ENCODE peak calls at places on chromosome 16, in six cellular contexts. One of them, this sample, is unnamed.

GRCh38 chr16:19169081-19169639 is 1.1 kb downstream of the SYT17 start:
- DNase-seq in GM13976: no peak
- DNase-seq in tibial nerve: no peak
- DNase-seq in adrenal gland: no peak
- DNase-seq in astrocyte of the spinal cord: no peak
- DNase-seq in HepG2: no peak
- DNase-seq in this sample: no peak

GRCh38 chr16:23950898-23951297 is 115.1 kb downstream of the PRKCB start:
- DNase-seq in astrocyte of the spinal cord: no peak
- DNase-seq in adrenal gland: no peak
- DNase-seq in HepG2: no peak
- DNase-seq in tibial nerve: peak; percentile 19
- DNase-seq in GM13976: no peak
- DNase-seq in this sample: no peak

GRCh38 chr16:66539628-66540469 is 10.1 kb downstream of the TK2 start:
- DNase-seq in astrocyte of the spinal cord: peak; percentile 61
- DNase-seq in GM13976: peak; percentile 55
- DNase-seq in tibial nerve: no peak
- DNase-seq in adrenal gland: no peak
- DNase-seq in HepG2: no peak
- DNase-seq in this sample: no peak

GRCh38 chr16:3161235-3162018 is 26.6 kb upstream of the OR1F1 start:
- DNase-seq in HepG2: no peak
- DNase-seq in adrenal gland: no peak
- DNase-seq in GM13976: peak; percentile 19
- DNase-seq in tibial nerve: no peak
- DNase-seq in astrocyte of the spinal cord: no peak
- DNase-seq in this sample: no peak

GRCh38 chr16:31077024-31077423 is 2.8 kb downstream of the ZNF646 start:
- DNase-seq in HepG2: no peak
- DNase-seq in tibial nerve: no peak
- DNase-seq in GM13976: no peak
- DNase-seq in astrocyte of the spinal cord: no peak
- DNase-seq in adrenal gland: no peak
- DNase-seq in this sample: no peak

GRCh38 chr16:84916156-84916555 is 95.2 kb downstream of the ZDHHC7 start:
- DNase-seq in HepG2: no peak
- DNase-seq in tibial nerve: no peak
- DNase-seq in adrenal gland: no peak
- DNase-seq in GM13976: no peak
- DNase-seq in astrocyte of the spinal cord: no peak
- DNase-seq in this sample: no peak

GRCh38 chr16:891353-891740 is 79.4 kb downstream of the LMF1 start:
- DNase-seq in astrocyte of the spinal cord: no peak
- DNase-seq in adrenal gland: no peak
- DNase-seq in HepG2: no peak
- DNase-seq in tibial nerve: no peak
- DNase-seq in GM13976: no peak
- DNase-seq in this sample: no peak

GRCh38 chr16:89268987-89269735 is 51.7 kb downstream of the ZNF778 start:
- DNase-seq in HepG2: no peak
- DNase-seq in GM13976: no peak
- DNase-seq in tibial nerve: peak; percentile 65
- DNase-seq in adrenal gland: peak; percentile 88
- DNase-seq in astrocyte of the spinal cord: peak; percentile 31
- DNase-seq in this sample: no peak

GRCh38 chr16:84617068-84617630 is 729 bp downstream of the COTL1 start:
- DNase-seq in adrenal gland: no peak
- DNase-seq in HepG2: no peak
- DNase-seq in tibial nerve: no peak
- DNase-seq in GM13976: peak; percentile 58
- DNase-seq in astrocyte of the spinal cord: peak; percentile 28
- DNase-seq in this sample: no peak

GRCh38 chr16:47388705-47389104 is 72.2 kb downstream of the ITFG1 start:
- DNase-seq in astrocyte of the spinal cord: no peak
- DNase-seq in adrenal gland: no peak
- DNase-seq in GM13976: no peak
- DNase-seq in HepG2: no peak
- DNase-seq in tibial nerve: no peak
- DNase-seq in this sample: no peak

GRCh38 chr16:2691491-2692248 is 9.3 kb downstream of the KCTD5 start:
- DNase-seq in HepG2: no peak
- DNase-seq in astrocyte of the spinal cord: no peak
- DNase-seq in adrenal gland: peak; percentile 83
- DNase-seq in tibial nerve: no peak
- DNase-seq in GM13976: no peak
- DNase-seq in this sample: no peak

GRCh38 chr16:58730724-58731370 is 3.3 kb downstream of the GOT2 start:
- DNase-seq in astrocyte of the spinal cord: no peak
- DNase-seq in adrenal gland: no peak
- DNase-seq in HepG2: no peak
- DNase-seq in tibial nerve: no peak
- DNase-seq in GM13976: no peak
- DNase-seq in this sample: no peak

GRCh38 chr16:28133666-28134065 is 70.2 kb upstream of the GSG1L start:
- DNase-seq in adrenal gland: no peak
- DNase-seq in tibial nerve: no peak
- DNase-seq in astrocyte of the spinal cord: no peak
- DNase-seq in GM13976: no peak
- DNase-seq in HepG2: no peak
- DNase-seq in this sample: no peak

GRCh38 chr16:52953215-52953614 is 99.5 kb downstream of the CHD9NB start:
- DNase-seq in astrocyte of the spinal cord: no peak
- DNase-seq in GM13976: no peak
- DNase-seq in tibial nerve: no peak
- DNase-seq in adrenal gland: no peak
- DNase-seq in HepG2: no peak
- DNase-seq in this sample: no peak

GRCh38 chr16:27723711-27724490 is 174.0 kb downstream of the KATNIP start:
- DNase-seq in adrenal gland: no peak
- DNase-seq in GM13976: no peak
- DNase-seq in astrocyte of the spinal cord: no peak
- DNase-seq in tibial nerve: no peak
- DNase-seq in HepG2: no peak
- DNase-seq in this sample: no peak

GRCh38 chr16:82044585-82044911 is 9.5 kb downstream of the HSD17B2 start:
- DNase-seq in GM13976: no peak
- DNase-seq in HepG2: peak; percentile 74
- DNase-seq in tibial nerve: no peak
- DNase-seq in adrenal gland: no peak
- DNase-seq in astrocyte of the spinal cord: no peak
- DNase-seq in this sample: no peak

GRCh38 chr16:89197033-89197632 is 3.2 kb downstream of the SLC22A31 start:
- DNase-seq in astrocyte of the spinal cord: no peak
- DNase-seq in GM13976: no peak
- DNase-seq in adrenal gland: no peak
- DNase-seq in tibial nerve: no peak
- DNase-seq in HepG2: no peak
- DNase-seq in this sample: no peak

GRCh38 chr16:12672986-12673385 is 130.7 kb downstream of the CPPED1 start:
- DNase-seq in adrenal gland: no peak
- DNase-seq in HepG2: no peak
- DNase-seq in GM13976: no peak
- DNase-seq in astrocyte of the spinal cord: no peak
- DNase-seq in tibial nerve: no peak
- DNase-seq in this sample: no peak

GRCh38 chr16:1571012-1571671 is 37.7 kb downstream of the TMEM204 start:
- DNase-seq in tibial nerve: no peak
- DNase-seq in HepG2: no peak
- DNase-seq in astrocyte of the spinal cord: no peak
- DNase-seq in GM13976: no peak
- DNase-seq in adrenal gland: no peak
- DNase-seq in this sample: no peak

GRCh38 chr16:4315185-4316102 is at the start of gene GLIS2:
- DNase-seq in tibial nerve: no peak
- DNase-seq in HepG2: no peak
- DNase-seq in astrocyte of the spinal cord: peak; percentile 84
- DNase-seq in GM13976: peak; percentile 78
- DNase-seq in adrenal gland: peak; percentile 78
- DNase-seq in this sample: peak; percentile 83

GRCh38 chr16:4313563-4314531 is 2.0 kb upstream of the GLIS2 start:
- DNase-seq in astrocyte of the spinal cord: peak; percentile 15
- DNase-seq in tibial nerve: no peak
- DNase-seq in adrenal gland: peak; percentile 80
- DNase-seq in HepG2: peak; percentile 92
- DNase-seq in GM13976: peak; percentile 79
- DNase-seq in this sample: no peak

GRCh38 chr16:4316732-4317461 is 1.0 kb downstream of the GLIS2 start:
- DNase-seq in HepG2: no peak
- DNase-seq in tibial nerve: no peak
- DNase-seq in GM13976: no peak
- DNase-seq in astrocyte of the spinal cord: peak; percentile 39
- DNase-seq in adrenal gland: peak; percentile 73
- DNase-seq in this sample: no peak

GRCh38 chr16:4316103-4316731 is 350 bp downstream of the GLIS2 start:
- DNase-seq in adrenal gland: no peak
- DNase-seq in astrocyte of the spinal cord: peak; percentile 26
- DNase-seq in HepG2: no peak
- DNase-seq in tibial nerve: no peak
- DNase-seq in GM13976: no peak
- DNase-seq in this sample: no peak

GRCh38 chr16:4314532-4315184 is 1.2 kb upstream of the GLIS2 start:
- DNase-seq in astrocyte of the spinal cord: peak; percentile 55
- DNase-seq in GM13976: no peak
- DNase-seq in adrenal gland: peak; percentile 57
- DNase-seq in tibial nerve: no peak
- DNase-seq in HepG2: no peak
- DNase-seq in this sample: no peak
- TF ChIP-seq CTCF in astrocyte of the spinal cord: no peak
- TF ChIP-seq CTCF in GM13976: no peak
- TF ChIP-seq CTCF in adrenal gland: no peak
- TF ChIP-seq CTCF in tibial nerve: no peak
- TF ChIP-seq CTCF in HepG2: no peak
- TF ChIP-seq CTCF in this sample: no peak

DNA sequence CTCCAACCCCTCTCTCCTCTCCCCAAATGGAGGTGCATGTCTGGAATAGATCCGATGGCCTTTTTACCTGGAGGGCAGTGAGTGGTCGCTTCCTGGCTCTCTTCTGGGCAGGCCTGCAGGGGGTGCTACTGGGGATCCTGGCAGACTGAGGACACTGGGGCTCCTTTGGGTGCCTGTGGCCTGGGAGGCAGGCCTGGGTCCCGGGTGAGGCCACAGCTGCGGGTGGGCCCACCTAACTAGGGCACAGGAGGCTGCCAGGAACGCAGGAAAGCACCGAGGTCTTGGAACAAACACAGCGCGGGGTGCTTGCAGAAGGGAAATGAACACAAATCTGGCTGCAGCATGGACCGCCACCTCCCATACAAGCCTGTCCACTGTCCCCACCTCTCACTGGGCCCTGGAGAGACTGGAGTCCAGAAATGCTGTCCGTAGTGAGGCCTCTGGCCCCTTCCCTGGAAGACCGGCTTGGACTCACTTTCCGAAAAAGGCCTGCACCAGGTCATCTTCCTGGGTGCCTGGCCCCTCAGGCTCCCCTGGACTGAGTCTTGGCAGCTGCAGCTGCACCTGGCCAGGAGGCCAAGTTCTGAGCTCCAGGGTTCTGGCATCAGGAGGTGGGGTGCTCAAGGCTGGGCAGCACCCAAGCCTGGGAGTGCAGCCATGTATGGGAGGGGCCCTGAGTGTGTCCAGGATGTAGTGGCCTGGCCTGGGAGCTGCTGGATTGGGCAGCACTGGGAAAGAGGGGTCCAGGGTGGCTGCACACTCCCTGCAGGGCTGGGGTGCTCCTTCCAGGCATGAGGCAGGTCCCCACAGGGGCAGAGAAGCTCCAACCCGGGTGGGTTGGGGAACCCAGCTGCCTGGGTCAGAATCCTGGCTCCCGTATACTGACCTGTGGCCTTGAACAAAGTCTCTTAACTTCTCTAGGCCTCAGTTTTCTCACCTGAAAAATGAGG is 195.1 kb downstream of the IRF8 start:
- DNase-seq in adrenal gland: no peak
- DNase-seq in tibial nerve: no peak
- DNase-seq in HepG2: no peak
- DNase-seq in astrocyte of the spinal cord: no peak
- DNase-seq in GM13976: no peak
- DNase-seq in this sample: no peak
- TF ChIP-seq CTCF in adrenal gland: no peak
- TF ChIP-seq CTCF in tibial nerve: no peak
- TF ChIP-seq CTCF in HepG2: peak; percentile 49
- TF ChIP-seq CTCF in astrocyte of the spinal cord: peak; percentile 14
- TF ChIP-seq CTCF in GM13976: no peak
- TF ChIP-seq CTCF in this sample: no peak

GRCh38 chr16:77406680-77407079 is 28.2 kb downstream of the ADAMTS18 start:
- DNase-seq in adrenal gland: no peak
- DNase-seq in HepG2: peak; percentile 15
- DNase-seq in GM13976: no peak
- DNase-seq in tibial nerve: no peak
- DNase-seq in astrocyte of the spinal cord: peak; percentile 18
- DNase-seq in this sample: no peak
- TF ChIP-seq CTCF in adrenal gland: no peak
- TF ChIP-seq CTCF in HepG2: peak; percentile 28
- TF ChIP-seq CTCF in GM13976: no peak
- TF ChIP-seq CTCF in tibial nerve: no peak
- TF ChIP-seq CTCF in astrocyte of the spinal cord: peak; percentile 49
- TF ChIP-seq CTCF in this sample: no peak

GRCh38 chr16:15484662-15485061 is 50.3 kb downstream of the BMERB1 start:
- DNase-seq in tibial nerve: no peak
- DNase-seq in adrenal gland: no peak
- DNase-seq in GM13976: no peak
- DNase-seq in astrocyte of the spinal cord: no peak
- DNase-seq in HepG2: peak; percentile 70
- DNase-seq in this sample: no peak

GRCh38 chr16:15482748-15483118 is 48.3 kb downstream of the BMERB1 start:
- DNase-seq in adrenal gland: no peak
- DNase-seq in astrocyte of the spinal cord: no peak
- DNase-seq in GM13976: no peak
- DNase-seq in tibial nerve: no peak
- DNase-seq in HepG2: no peak
- DNase-seq in this sample: no peak

GRCh38 chr16:15485175-15485574 is 50.8 kb downstream of the BMERB1 start:
- DNase-seq in adrenal gland: no peak
- DNase-seq in HepG2: no peak
- DNase-seq in GM13976: no peak
- DNase-seq in astrocyte of the spinal cord: no peak
- DNase-seq in tibial nerve: no peak
- DNase-seq in this sample: no peak

GRCh38 chr16:15483857-15484256 is 49.5 kb downstream of the BMERB1 start:
- DNase-seq in astrocyte of the spinal cord: no peak
- DNase-seq in HepG2: no peak
- DNase-seq in tibial nerve: no peak
- DNase-seq in GM13976: no peak
- DNase-seq in adrenal gland: no peak
- DNase-seq in this sample: no peak

DNA sequence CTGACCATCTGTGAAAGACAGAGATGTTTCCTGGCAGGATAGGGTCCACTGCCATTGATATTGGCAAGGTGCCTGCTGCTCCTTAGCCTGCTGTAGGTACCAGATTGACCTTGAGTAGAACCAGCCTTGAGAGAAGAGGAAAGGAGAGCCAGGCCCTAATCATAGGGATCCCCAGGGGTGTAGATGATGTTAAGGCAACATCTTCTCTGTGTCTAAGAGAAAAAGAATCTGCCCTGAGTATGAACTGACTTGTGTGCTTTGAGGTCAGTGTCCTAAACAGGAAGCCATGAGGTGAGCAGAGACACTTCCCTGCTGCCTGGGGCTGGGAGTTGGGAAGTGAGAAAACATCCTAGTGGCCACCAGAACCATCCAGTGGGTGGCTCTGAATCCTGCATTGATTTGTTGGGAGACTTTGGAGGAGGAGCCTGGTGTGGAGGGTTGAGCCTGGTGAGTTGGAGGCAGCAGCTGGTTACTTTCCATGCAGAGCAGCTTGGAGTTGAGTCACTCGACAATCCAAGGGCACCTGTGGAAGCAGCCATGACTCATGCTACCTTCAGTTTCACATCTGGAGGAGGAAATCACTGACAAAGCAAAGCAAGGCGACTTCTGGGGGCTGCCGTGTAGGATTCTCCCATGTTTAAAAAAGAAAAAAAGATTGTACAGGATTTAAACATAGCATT is 47.8 kb downstream of the BMERB1 start:
- DNase-seq in adrenal gland: peak; percentile 93
- DNase-seq in astrocyte of the spinal cord: peak; percentile 97
- DNase-seq in HepG2: peak; percentile 99
- DNase-seq in GM13976: no peak
- DNase-seq in tibial nerve: no peak
- DNase-seq in this sample: no peak
- TF ChIP-seq CTCF in adrenal gland: no peak
- TF ChIP-seq CTCF in astrocyte of the spinal cord: peak; percentile 26
- TF ChIP-seq CTCF in HepG2: peak; percentile 73
- TF ChIP-seq CTCF in GM13976: no peak
- TF ChIP-seq CTCF in tibial nerve: no peak
- TF ChIP-seq CTCF in this sample: no peak